ENCODE peak calls at places on chromosomes 13 and 19, in four cellular contexts. F is heart left ventricle, S is Peyer's patch, Q is GM12892. J is an unnamed sample.

GRCh38 chr13:60679928-60680693 is 283.1 kb downstream of the TDRD3 start:
- DNase-seq in S (no peak), F (no peak), Q (no peak), J (no peak)

GRCh38 chr13:109465151-109465550 is 321.2 kb downstream of the IRS2 start:
- DNase-seq in S (no peak), Q (no peak), F (no peak), J (peak; percentile 45)

GRCh38 chr19:42196011-42197001 is 21.2 kb downstream of the DEDD2 start:
- DNase-seq in S (no peak), F (no peak), Q (no peak), J (no peak)

GRCh38 chr19:13619203-13619632 is 112.9 kb upstream of the CACNA1A start:
- DNase-seq in S (no peak), F (no peak), Q (no peak), J (no peak)

GRCh38 chr13:106155411-106155810 is 380.1 kb downstream of the EFNB2 start:
- DNase-seq in F (no peak), S (no peak), Q (no peak), J (no peak)

GRCh38 chr19:5086725-5087439 is 118.0 kb downstream of the KDM4B start:
- DNase-seq in S (no peak), Q (no peak), F (no peak), J (no peak)

GRCh38 chr13:26929971-26930730 is 169.6 kb upstream of the GPR12 start:
- DNase-seq in Q (peak; percentile 55), F (peak; percentile 58), S (peak; percentile 90), J (peak; percentile 62)

GRCh38 chr13:37065893-37066526 is 6.5 kb upstream of the SUPT20H start:
- DNase-seq in F (no peak), Q (no peak), S (no peak), J (no peak)

GRCh38 chr19:6677924-6678689 is 8.1 kb upstream of the TNFSF14 start:
- DNase-seq in Q (no peak), S (no peak), F (no peak), J (no peak)

GRCh38 chr19:18701250-18701608 is 17.7 kb downstream of the CRTC1 start:
- DNase-seq in F (no peak), S (no peak), Q (no peak), J (no peak)

GRCh38 chr19:40006273-40006691 is 9.4 kb downstream of the ZNF546 start:
- DNase-seq in Q (no peak), S (no peak), F (no peak), J (no peak)

GRCh38 chr13:66845393-66845792 is 384.7 kb downstream of the PCDH9 start:
- DNase-seq in S (no peak), F (no peak), Q (no peak), J (no peak)

GRCh38 chr13:48264052-48264451 is 31.0 kb downstream of the ITM2B start:
- DNase-seq in Q (no peak), S (no peak), F (no peak), J (no peak)

GRCh38 chr13:97274782-97275252 is 52.7 kb downstream of the MBNL2 start:
- DNase-seq in S (no peak), F (no peak), Q (no peak), J (no peak)

GRCh38 chr13:67614013-67614412 is 383.9 kb upstream of the PCDH9 start:
- DNase-seq in F (no peak), Q (no peak), S (no peak), J (no peak)

GRCh38 chr19:30228113-30228725 is 144.0 kb upstream of the ZNF536 start:
- DNase-seq in Q (no peak), S (no peak), F (no peak), J (no peak)

GRCh38 chr19:15115080-15115479 is 7.9 kb downstream of the SYDE1 start:
- DNase-seq in S (peak; percentile 66), F (peak; percentile 90), Q (no peak), J (no peak)

GRCh38 chr19:19460761-19461265 is 54.5 kb downstream of the TSSK6 start:
- DNase-seq in F (peak; percentile 73), Q (no peak), S (peak; percentile 79), J (no peak)

GRCh38 chr13:97855570-97855970 is 97.9 kb upstream of the IPO5 start:
- DNase-seq in S (peak; percentile 61), Q (no peak), F (peak; percentile 29), J (peak; percentile 73)

GRCh38 chr19:18408053-18408476 is 10.6 kb upstream of the LRRC25 start:
- DNase-seq in F (no peak), S (peak; percentile 86), Q (no peak), J (peak; percentile 76)

GRCh38 chr19:37932985-37933953 is 26.3 kb downstream of the SIPA1L3 start:
- DNase-seq in F (no peak), Q (no peak), S (peak; percentile 82), J (no peak)

GRCh38 chr19:7494416-7495098 is 5.7 kb upstream of the PEX11G start:
- DNase-seq in Q (no peak), S (no peak), F (peak; percentile 56), J (no peak)

GRCh38 chr19:41726493-41726892 is 18.1 kb downstream of the CEACAM5 start:
- DNase-seq in F (no peak), S (no peak), Q (no peak), J (no peak)

GRCh38 chr13:19153782-19154450 is 27.7 kb downstream of the TUBA3C start:
- DNase-seq in Q (no peak), F (no peak), S (no peak), J (no peak)

GRCh38 chr13:20035130-20035529 is 76.6 kb downstream of the ZMYM2 start:
- DNase-seq in S (no peak), F (no peak), Q (no peak), J (peak; percentile 4)

GRCh38 chr19:10744848-10745293 is 27.0 kb downstream of the DNM2 start:
- DNase-seq in S (peak; percentile 70), Q (no peak), F (no peak), J (no peak)

GRCh38 chr19:5150902-5151741 is 182.2 kb downstream of the KDM4B start:
- DNase-seq in Q (peak; percentile 17), F (peak; percentile 21), S (peak; percentile 43), J (no peak)

GRCh38 chr13:45897562-45897961 is 46.0 kb upstream of the SIAH3 start:
- DNase-seq in F (no peak), Q (no peak), S (no peak), J (no peak)

GRCh38 chr19:46015080-46015960 is 7.5 kb downstream of the PGLYRP1 start:
- DNase-seq in S (peak; percentile 88), Q (peak; percentile 49), F (peak; percentile 68), J (peak; percentile 67)

GRCh38 chr19:49421039-49421877 is 2.0 kb downstream of the PTH2 start:
- DNase-seq in Q (peak; percentile 61), F (peak; percentile 73), S (peak; percentile 67), J (no peak)

GRCh38 chr13:52454459-52454824 is 836 bp upstream of the CKAP2 start:
- DNase-seq in S (peak; percentile 69), F (no peak), Q (peak; percentile 12), J (peak; percentile 80)

GRCh38 chr13:83881917-83882625 is at the start of gene SLITRK1:
- DNase-seq in S (no peak), F (no peak), Q (no peak), J (peak; percentile 13)

GRCh38 chr13:26007774-26008173 is 44.0 kb downstream of the SHISA2 start:
- DNase-seq in Q (no peak), F (no peak), S (no peak), J (no peak)

GRCh38 chr13:51773515-51773914 is 30.4 kb downstream of the DHRS12 start:
- DNase-seq in S (no peak), F (no peak), Q (no peak), J (no peak)

GRCh38 chr19:55016017-55016416 is 22.0 kb downstream of the GP6 start:
- DNase-seq in F (no peak), Q (no peak), S (no peak), J (no peak)

GRCh38 chr19:55012294-55012693 is 25.8 kb downstream of the GP6 start:
- DNase-seq in Q (no peak), F (no peak), S (no peak), J (no peak)

GRCh38 chr19:55013596-55013995 is 24.5 kb downstream of the GP6 start:
- DNase-seq in S (no peak), Q (no peak), F (no peak), J (no peak)

GRCh38 chr19:55015126-55015525 is 22.9 kb downstream of the GP6 start:
- DNase-seq in S (no peak), Q (no peak), F (no peak), J (no peak)

GRCh38 chr19:55014714-55015113 is 23.4 kb downstream of the GP6 start:
- DNase-seq in S (no peak), F (no peak), Q (peak; percentile 25), J (no peak)
- TF ChIP-seq POLR2A in S (no peak), F (no peak), Q (no peak), J (no peak)

DNA sequence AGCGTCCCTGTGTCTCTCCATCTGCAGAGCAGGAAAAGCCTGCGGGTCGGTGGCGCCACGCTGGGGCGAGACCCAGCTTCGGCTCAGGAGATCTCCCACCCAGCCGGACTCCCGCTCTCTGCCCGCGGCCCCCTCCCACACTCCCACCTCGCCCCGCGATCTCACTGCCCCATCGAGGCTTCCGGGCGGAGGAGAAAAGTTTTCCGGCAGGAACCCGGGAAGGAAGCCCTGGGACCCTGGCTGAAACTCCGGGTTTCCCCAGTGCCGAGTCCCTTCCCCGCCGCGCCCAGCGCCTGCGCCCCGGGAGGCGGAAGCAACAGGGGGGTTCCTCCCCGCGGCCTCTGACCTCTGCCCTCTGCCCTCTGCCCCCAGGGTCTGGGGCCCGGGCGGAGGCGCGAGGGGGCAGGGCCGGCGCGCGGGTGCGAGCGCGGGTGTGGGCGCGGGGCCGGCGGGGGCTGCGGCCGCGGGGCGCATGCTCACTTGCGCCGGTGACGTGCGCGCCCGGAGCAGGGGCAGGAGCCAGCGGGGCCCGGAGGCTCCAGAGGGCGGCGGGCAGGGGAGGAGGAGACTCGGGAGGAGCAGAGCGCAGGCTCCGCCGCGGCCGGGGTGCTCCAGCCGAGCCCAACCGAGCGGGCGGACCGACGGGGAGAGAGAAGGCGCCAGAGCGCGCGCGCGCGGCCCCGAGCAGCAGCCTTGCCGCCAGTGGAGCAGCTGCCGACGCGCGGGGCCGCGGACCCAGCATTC is at the start of gene ATP11A:
- DNase-seq in F (peak; percentile 96), Q (peak; percentile 91), S (peak; percentile 93), J (peak; percentile 94)
- TF ChIP-seq POLR2A in F (peak; percentile 87), Q (peak; percentile 81), S (peak; percentile 90), J (peak; percentile 71)

GRCh38 chr13:72849571-72849970 is 67.6 kb downstream of the PIBF1 start:
- DNase-seq in F (no peak), Q (no peak), S (no peak), J (no peak)

GRCh38 chr13:72853000-72853399 is 71.1 kb downstream of the PIBF1 start:
- DNase-seq in F (no peak), S (no peak), Q (no peak), J (peak; percentile 9)

GRCh38 chr13:72850959-72851677 is 69.2 kb downstream of the PIBF1 start:
- DNase-seq in S (peak; percentile 49), F (no peak), Q (no peak), J (no peak)

GRCh38 chr13:72852207-72852606 is 70.3 kb downstream of the PIBF1 start:
- DNase-seq in F (no peak), S (no peak), Q (no peak), J (no peak)

DNA sequence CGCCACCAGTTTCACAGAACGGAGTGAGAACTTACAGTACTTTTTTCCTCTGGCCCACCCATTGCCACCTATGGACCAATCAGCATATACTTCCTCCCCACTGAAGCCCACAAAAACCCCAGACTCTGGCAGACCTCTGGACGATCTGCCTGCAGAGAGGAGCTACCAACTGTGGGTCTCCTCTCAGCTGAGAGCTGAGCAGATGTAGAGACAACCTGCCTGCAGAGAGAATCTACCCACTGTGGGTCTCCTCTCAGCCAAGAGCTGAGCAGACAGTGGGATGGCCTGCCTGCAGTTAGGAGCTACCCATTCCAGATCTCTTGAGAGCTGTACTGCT is 69.7 kb downstream of the PIBF1 start:
- DNase-seq in F (no peak), Q (no peak), S (no peak), J (no peak)
- TF ChIP-seq POLR2A in F (no peak), Q (no peak), S (no peak), J (no peak)

GRCh38 chr19:2049741-2050348 is 1.2 kb downstream of the MKNK2 start:
- DNase-seq in F (peak; percentile 83), S (peak; percentile 95), Q (peak; percentile 62), J (peak; percentile 74)
- TF ChIP-seq POLR2A in F (no peak), S (peak; percentile 81), Q (peak; percentile 45), J (peak; percentile 51)